ENCODE peak calls at places on chromosomes 13 and 19, in six cellular contexts. I is G401; K is AG20443; T is hypothalamus; Q is stimulated activated CD4-positive, alpha-beta T cell treated with anti-CD3 and anti-CD28 coated beads, Interleukin-4, amount 100 ng/mL, for 1 hour; R is mucosa of descending colon. X is an unnamed sample.

GRCh38 chr19:57566396-57567256 is 7.0 kb upstream of the ZNF550 start:
- DNase-seq in I (no peak), K (no peak), T (no peak), Q (no peak), R (no peak), X (no peak)

GRCh38 chr19:48818234-48818823 is 7.5 kb upstream of the BCAT2 start:
- DNase-seq in I (no peak), K (no peak), T (no peak), Q (no peak), R (peak), X (no peak)

GRCh38 chr13:111899714-111900389 is 167.1 kb upstream of the SOX1 start:
- DNase-seq in I (no peak), K (no peak), T (no peak), Q (no peak), R (no peak), X (no peak)

GRCh38 chr13:76533251-76533650 is 353.0 kb downstream of the KCTD12 start:
- DNase-seq in I (no peak), K (no peak), T (no peak), Q (no peak), R (no peak), X (no peak)

GRCh38 chr19:50067575-50067974 is 41.8 kb downstream of the ZNF473 start:
- DNase-seq in I (no peak), K (no peak), T (no peak), Q (no peak), R (no peak), X (no peak)

GRCh38 chr19:14183741-14184395 is 22.1 kb downstream of the ADGRL1 start:
- DNase-seq in I (no peak), K (no peak), T (no peak), Q (no peak), R (no peak), X (no peak)

GRCh38 chr19:44808463-44809371 is at the start of gene BCAM:
- DNase-seq in I (peak), K (peak), T (peak), Q (no peak), R (peak), X (peak)

GRCh38 chr13:105410602-105411001 is 1124.9 kb downstream of the EFNB2 start:
- DNase-seq in I (peak), K (peak), T (peak), Q (peak), R (no peak), X (peak)

GRCh38 chr19:36837525-36837901 is 674 bp downstream of the ZNF790 start:
- DNase-seq in I (no peak), K (no peak), T (no peak), Q (no peak), R (no peak), X (no peak)

GRCh38 chr13:94033098-94033497 is 446.4 kb downstream of the DCT start:
- DNase-seq in I (no peak), K (no peak), T (no peak), Q (no peak), R (no peak), X (no peak)